ENCODE peak calls at places on chromosome 1, in four cellular contexts. S is stimulated activated effector memory CD8-positive, alpha-beta T cell treated with anti-CD3 and anti-CD28 coated beads, Interleukin-12 subunit alpha, Interleukin-12 subunit beta, amount 100 ng/mL, for 72 hours; N is T-helper 2 cell; H is GM10248. R is an unnamed sample.

GRCh38 chr1:24745711-24746582 is 700 bp downstream of the CLIC4 start:
- DNase-seq in N (no peak), H (no peak), S (no peak), R (no peak)

GRCh38 chr1:234725177-234726132 is 115.5 kb upstream of the IRF2BP2 start:
- DNase-seq in H (no peak), S (peak; percentile 79), N (peak; percentile 11), R (peak; percentile 47)

GRCh38 chr1:32686387-32686786 is 16.2 kb downstream of the SYNC start:
- DNase-seq in H (no peak), S (no peak), N (no peak), R (no peak)

GRCh38 chr1:167533851-167534300 is 15.5 kb upstream of the CD247 start:
- DNase-seq in N (peak; percentile 49), S (peak; percentile 82), H (peak; percentile 81), R (peak; percentile 46)

GRCh38 chr1:185559684-185560310 is 174.4 kb upstream of the HMCN1 start:
- DNase-seq in H (peak; percentile 66), N (no peak), S (peak; percentile 79), R (peak; percentile 20)

GRCh38 chr1:5367306-5367705 is 624.9 kb downstream of the NPHP4 start:
- DNase-seq in H (no peak), S (no peak), N (no peak), R (no peak)

GRCh38 chr1:65230741-65231439 is 78.5 kb upstream of the DNAJC6 start:
- DNase-seq in H (no peak), S (no peak), N (no peak), R (no peak)

GRCh38 chr1:43549921-43550597 is 19.4 kb downstream of the PTPRF start:
- DNase-seq in N (no peak), H (peak; percentile 70), S (no peak), R (no peak)

GRCh38 chr1:32997381-32997891 is 32.8 kb upstream of the RNF19B start:
- DNase-seq in S (no peak), N (no peak), H (no peak), R (no peak)

GRCh38 chr1:184156521-184157395 is 105.2 kb downstream of the TSEN15 start:
- DNase-seq in H (no peak), S (no peak), N (no peak), R (no peak)

GRCh38 chr1:236681184-236681583 is 5.1 kb upstream of the ACTN2 start:
- DNase-seq in N (no peak), H (no peak), S (no peak), R (no peak)

GRCh38 chr1:16258591-16259135 is 21.7 kb upstream of the CPLANE2 start:
- DNase-seq in N (no peak), H (no peak), S (no peak), R (no peak)

GRCh38 chr1:223670458-223671159 is 5.1 kb upstream of the CAPN8 start:
- DNase-seq in N (no peak), H (no peak), S (no peak), R (no peak)

R was measured in T-cell.